ENCODE peak calls at places on chromosomes 1 and 21, in ten cellular contexts. Q, G, N, M, K, Y, S, P, R and U are unnamed samples.

GRCh38 chr21:43639470-43640178 is 19.7 kb downstream of the HSF2BP start:
- DNase-seq in Q (no peak), G (peak; percentile 81), N (no peak), M (no peak), K (no peak), Y (no peak), S (no peak), P (no peak), R (peak; percentile 88), U (no peak)

GRCh38 chr1:11571906-11572616 is 82.2 kb downstream of the FBXO2 start:
- DNase-seq in Q (peak; percentile 8), G (no peak), N (no peak), M (no peak), K (no peak), Y (no peak), S (no peak), P (peak; percentile 19), R (no peak), U (no peak)

GRCh38 chr1:178543291-178543609 is 30.3 kb downstream of the TEX35 start:
- DNase-seq in Q (no peak), G (peak; percentile 73), N (no peak), M (no peak), K (no peak), Y (no peak), S (no peak), P (no peak), R (no peak), U (no peak)

GRCh38 chr1:159056069-159056698 is 20.4 kb downstream of the AIM2 start:
- DNase-seq in Q (no peak), G (no peak), N (no peak), M (no peak), K (no peak), Y (no peak), S (no peak), P (no peak), R (no peak), U (no peak)

GRCh38 chr1:111236806-111237205 is 9.3 kb downstream of the CHI3L2 start:
- DNase-seq in Q (no peak), G (no peak), N (no peak), M (no peak), K (no peak), Y (no peak), S (no peak), P (no peak), R (no peak), U (no peak)

GRCh38 chr1:33099290-33100118 is 18.6 kb downstream of the AZIN2 start:
- DNase-seq in Q (peak; percentile 90), G (peak; percentile 100), N (peak; percentile 81), M (no peak), K (peak; percentile 82), Y (no peak), S (no peak), P (no peak), R (peak; percentile 100), U (no peak)

GRCh38 chr1:164704954-164705353 is 146.0 kb downstream of the PBX1 start:
- DNase-seq in Q (no peak), G (no peak), N (no peak), M (no peak), K (no peak), Y (no peak), S (no peak), P (peak; percentile 27), R (no peak), U (no peak)

GRCh38 chr1:95793893-95794292 is 559.9 kb downstream of the RWDD3 start:
- DNase-seq in Q (no peak), G (peak; percentile 16), N (no peak), M (no peak), K (no peak), Y (no peak), S (no peak), P (peak; percentile 13), R (no peak), U (no peak)

GRCh38 chr1:10724948-10725852 is 71.2 kb downstream of the CASZ1 start:
- DNase-seq in Q (no peak), G (peak; percentile 79), N (no peak), M (peak; percentile 89), K (no peak), Y (peak; percentile 88), S (peak; percentile 73), P (peak; percentile 49), R (peak; percentile 8), U (peak; percentile 19)

GRCh38 chr1:7650801-7651200 is 120.3 kb upstream of the VAMP3 start:
- DNase-seq in Q (no peak), G (no peak), N (no peak), M (no peak), K (no peak), Y (no peak), S (no peak), P (no peak), R (no peak), U (no peak)

GRCh38 chr1:17207966-17208418 is 3.1 kb downstream of the PADI1 start:
- DNase-seq in Q (peak; percentile 63), G (peak; percentile 80), N (peak; percentile 10), M (no peak), K (peak; percentile 50), Y (no peak), S (no peak), P (no peak), R (peak; percentile 76), U (no peak)

GRCh38 chr1:14261395-14261794 is 337.1 kb upstream of the KAZN start:
- DNase-seq in Q (no peak), G (no peak), N (no peak), M (no peak), K (no peak), Y (no peak), S (no peak), P (no peak), R (no peak), U (no peak)

GRCh38 chr1:208159542-208160258 is 84.5 kb downstream of the PLXNA2 start:
- DNase-seq in Q (no peak), G (peak; percentile 80), N (no peak), M (peak; percentile 64), K (no peak), Y (peak; percentile 88), S (no peak), P (peak; percentile 73), R (peak; percentile 82), U (no peak)

GRCh38 chr1:36382231-36382630 is 3.5 kb downstream of the STK40 start:
- DNase-seq in Q (no peak), G (no peak), N (no peak), M (no peak), K (no peak), Y (no peak), S (no peak), P (no peak), R (no peak), U (no peak)

GRCh38 chr1:79617777-79618176 is 611.2 kb upstream of the ADGRL4 start:
- DNase-seq in Q (no peak), G (peak; percentile 5), N (no peak), M (no peak), K (no peak), Y (no peak), S (no peak), P (no peak), R (no peak), U (no peak)

GRCh38 chr1:171455967-171456366 is 29.4 kb upstream of the PRRC2C start:
- DNase-seq in Q (no peak), G (no peak), N (no peak), M (no peak), K (no peak), Y (no peak), S (no peak), P (no peak), R (peak; percentile 11), U (no peak)

GRCh38 chr1:235999259-235999925 is 65.5 kb downstream of the NID1 start:
- DNase-seq in Q (peak; percentile 31), G (peak; percentile 93), N (no peak), M (no peak), K (peak; percentile 71), Y (no peak), S (no peak), P (no peak), R (peak; percentile 99), U (no peak)

GRCh38 chr1:213723187-213723586 is 264.6 kb upstream of the PROX1 start:
- DNase-seq in Q (no peak), G (no peak), N (no peak), M (no peak), K (no peak), Y (no peak), S (no peak), P (no peak), R (no peak), U (no peak)

GRCh38 chr21:25563399-25564116 is 43.7 kb downstream of the MRPL39 start:
- DNase-seq in Q (no peak), G (peak; percentile 7), N (no peak), M (no peak), K (no peak), Y (no peak), S (no peak), P (no peak), R (no peak), U (no peak)

GRCh38 chr1:228336308-228337030 is 70.2 kb downstream of the TRIM11 start:
- DNase-seq in Q (no peak), G (peak; percentile 21), N (peak; percentile 37), M (peak; percentile 56), K (no peak), Y (peak; percentile 27), S (peak; percentile 8), P (no peak), R (peak; percentile 49), U (no peak)
- H3K9me3 ChIP-seq in Q (no peaks in the 10 kb centered on the region), G (no peaks in the 10 kb centered on the region), N (no peaks in the 10 kb centered on the region), M (no peaks in the 10 kb centered on the region), K (no peaks in the 10 kb centered on the region), Y (no peaks in the 10 kb centered on the region), S (no peaks in the 10 kb centered on the region), P (no peaks in the 10 kb centered on the region), R (no peaks in the 10 kb centered on the region), U (no peaks in the 10 kb centered on the region)

GRCh38 chr1:167634435-167634834 is 4.4 kb downstream of the RCSD1 start:
- DNase-seq in Q (no peak), G (no peak), N (no peak), M (no peak), K (no peak), Y (no peak), S (no peak), P (no peak), R (no peak), U (no peak)
- H3K4me3 ChIP-seq in Q (no peak overlapping the region), G (no peak overlapping the region), N (no peak overlapping the region), M (no peak overlapping the region), K (no peak overlapping the region), Y (no peak overlapping the region), S (peak overlapping the region; percentile 6), P (no peak overlapping the region), R (no peak overlapping the region), U (no peak overlapping the region)

DNA sequence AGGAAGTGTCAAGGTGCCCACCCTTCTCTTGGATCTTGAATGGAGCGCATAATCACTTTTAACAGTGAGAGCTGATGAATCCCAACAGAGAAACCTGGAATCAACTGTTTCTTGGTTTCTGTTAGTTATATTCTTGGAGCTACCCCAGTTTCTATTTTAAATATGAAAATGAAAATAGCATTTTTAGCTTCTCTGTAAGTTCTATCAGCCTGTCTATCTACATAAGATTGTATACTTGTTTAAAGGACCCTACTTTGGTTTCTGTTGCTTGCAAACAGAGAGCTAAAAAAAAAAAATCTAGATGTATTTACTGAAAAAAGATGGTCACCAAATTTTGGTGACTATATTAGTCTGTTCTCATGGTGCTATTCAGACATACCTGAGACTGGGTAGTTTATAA is 670.0 kb downstream of the NCAM2 start:
- DNase-seq in Q (no peak), G (no peak), N (no peak), M (no peak), K (no peak), Y (no peak), S (no peak), P (no peak), R (no peak), U (no peak)
- H3K9me3 ChIP-seq in Q (peaks cover 14% of the 10 kb centered on the region), G (no peaks in the 10 kb centered on the region), N (no peaks in the 10 kb centered on the region), M (no peaks in the 10 kb centered on the region), K (no peaks in the 10 kb centered on the region), Y (no peaks in the 10 kb centered on the region), S (peaks cover 4% of the 10 kb centered on the region), P (no peaks in the 10 kb centered on the region), R (no peaks in the 10 kb centered on the region), U (no peaks in the 10 kb centered on the region)

GRCh38 chr1:234853906-234854647 is 244.1 kb upstream of the IRF2BP2 start:
- DNase-seq in Q (no peak), G (peak; percentile 39), N (no peak), M (no peak), K (no peak), Y (no peak), S (no peak), P (no peak), R (peak; percentile 44), U (no peak)
- H3K4me3 ChIP-seq in Q (no peak overlapping the region), G (no peak overlapping the region), N (no peak overlapping the region), M (no peak overlapping the region), K (no peak overlapping the region), Y (no peak overlapping the region), S (no peak overlapping the region), P (no peak overlapping the region), R (no peak overlapping the region), U (no peak overlapping the region)